ENCODE peak calls at places on chromosomes 16 and 17, in eight cellular contexts. O is PC-3; W is activated CD4-positive, alpha-beta T cell treated with anti-CD3 and anti-CD28 coated beads for 24 hours; T is islet precursor cell; L is HCT116; S is COR-L47; Q is GOT3; H is Calu3. M is an unnamed sample.

GRCh38 chr16:51053805-51054204 is 97.3 kb downstream of the SALL1 start:
- DNase-seq in O (no peak), W (no peak), T (no peak), L (no peak), S (no peak), Q (no peak), H (no peak), M (no peak)

GRCh38 chr16:55040366-55041086 is 109.9 kb downstream of the IRX5 start:
- DNase-seq in O (no peak), W (no peak), T (peak; percentile 47), L (no peak), S (no peak), Q (no peak), H (no peak), M (no peak)

GRCh38 chr17:6306820-6307219 is 128.1 kb downstream of the AIPL1 start:
- DNase-seq in O (peak; percentile 5), W (no peak), T (peak; percentile 52), L (no peak), S (peak; percentile 9), Q (no peak), H (no peak), M (no peak)

GRCh38 chr16:11260596-11260966 is 4.6 kb upstream of the SOCS1 start:
- DNase-seq in O (no peak), W (no peak), T (peak; percentile 85), L (no peak), S (no peak), Q (no peak), H (no peak), M (no peak)

GRCh38 chr17:48310748-48311213 is 119.2 kb downstream of the SKAP1 start:
- DNase-seq in O (no peak), W (no peak), T (peak; percentile 66), L (no peak), S (peak; percentile 50), Q (no peak), H (peak; percentile 70), M (no peak)

GRCh38 chr17:28412131-28412530 is 6.1 kb upstream of the SLC46A1 start:
- DNase-seq in O (no peak), W (no peak), T (no peak), L (no peak), S (no peak), Q (no peak), H (no peak), M (no peak)

GRCh38 chr17:66833201-66833600 is 1.7 kb upstream of the CACNG5 start:
- DNase-seq in O (no peak), W (no peak), T (no peak), L (no peak), S (no peak), Q (no peak), H (no peak), M (no peak)

GRCh38 chr16:75351183-75351582 is 82.1 kb downstream of the CFDP1 start:
- DNase-seq in O (peak; percentile 53), W (no peak), T (no peak), L (no peak), S (no peak), Q (no peak), H (no peak), M (no peak)

GRCh38 chr17:77487677-77488530 is 347.1 kb downstream of the SEC14L1 start:
- DNase-seq in O (no peak), W (no peak), T (no peak), L (no peak), S (no peak), Q (no peak), H (no peak), M (no peak)

GRCh38 chr17:76714822-76715461 is 4.2 kb upstream of the MXRA7 start:
- DNase-seq in O (peak; percentile 87), W (peak; percentile 72), T (peak; percentile 77), L (no peak), S (peak; percentile 19), Q (no peak), H (peak; percentile 79), M (peak; percentile 71)

GRCh38 chr17:61259360-61259759 is 140.3 kb upstream of the TBX2 start:
- DNase-seq in O (no peak), W (no peak), T (peak; percentile 63), L (no peak), S (no peak), Q (no peak), H (no peak), M (no peak)

GRCh38 chr16:71426069-71426879 is 15.6 kb downstream of the TLE7 start:
- DNase-seq in O (no peak), W (peak; percentile 21), T (peak; percentile 97), L (peak; percentile 95), S (peak; percentile 34), Q (no peak), H (peak; percentile 78), M (peak; percentile 82)

GRCh38 chr16:11057696-11058345 is 113.5 kb downstream of the CLEC16A start:
- DNase-seq in O (no peak), W (no peak), T (no peak), L (no peak), S (no peak), Q (no peak), H (no peak), M (no peak)

GRCh38 chr17:62869885-62870580 is 61.9 kb upstream of the MARCHF10 start:
- DNase-seq in O (peak; percentile 54), W (no peak), T (peak; percentile 96), L (no peak), S (peak; percentile 25), Q (no peak), H (no peak), M (no peak)

GRCh38 chr16:57562066-57562465 is 19.6 kb downstream of the ADGRG5 start:
- DNase-seq in O (no peak), W (no peak), T (peak; percentile 16), L (no peak), S (no peak), Q (no peak), H (no peak), M (no peak)

GRCh38 chr16:15653227-15653626 is 3.2 kb downstream of the NDE1 start:
- DNase-seq in O (peak; percentile 32), W (no peak), T (peak; percentile 79), L (no peak), S (no peak), Q (no peak), H (no peak), M (no peak)

GRCh38 chr17:28392491-28392890 is 13.5 kb downstream of the SLC46A1 start:
- DNase-seq in O (no peak), W (no peak), T (peak; percentile 95), L (no peak), S (no peak), Q (no peak), H (no peak), M (no peak)

GRCh38 chr16:80085606-80086005 is 455.2 kb upstream of the DYNLRB2 start:
- DNase-seq in O (peak; percentile 46), W (no peak), T (no peak), L (no peak), S (no peak), Q (no peak), H (no peak), M (no peak)

GRCh38 chr17:66781135-66781534 is 53.8 kb upstream of the CACNG5 start:
- DNase-seq in O (no peak), W (no peak), T (no peak), L (no peak), S (no peak), Q (no peak), H (no peak), M (no peak)

GRCh38 chr17:32976605-32977004 is 15.0 kb upstream of the SPACA3 start:
- DNase-seq in O (no peak), W (no peak), T (no peak), L (no peak), S (no peak), Q (no peak), H (no peak), M (no peak)

GRCh38 chr16:8963010-8963824 is 489 bp downstream of the USP7 start:
- DNase-seq in O (no peak), W (no peak), T (no peak), L (no peak), S (no peak), Q (no peak), H (peak; percentile 19), M (no peak)

GRCh38 chr16:83513006-83513755 is 294.6 kb upstream of the HSBP1 start:
- DNase-seq in O (peak; percentile 44), W (no peak), T (no peak), L (no peak), S (no peak), Q (peak; percentile 37), H (no peak), M (no peak)

GRCh38 chr17:77383613-77384608 is 243.1 kb downstream of the SEC14L1 start:
- DNase-seq in O (no peak), W (no peak), T (no peak), L (no peak), S (no peak), Q (no peak), H (no peak), M (no peak)

M was measured in naive thymus-derived CD4-positive, alpha-beta T cell.